ENCODE peak calls at places on chromosome 19, in nine cellular contexts. One of them, this sample, is unnamed.

GRCh38 chr19:16623066-16623465 is 4.9 kb downstream of the MED26 start:
- DNase-seq in transverse colon: no peak
- DNase-seq in endothelial cell: no peak
- DNase-seq in left ventricle myocardium inferior: no peak
- DNase-seq in HFF-Myc: no peak
- DNase-seq in colonic mucosa: no peak
- DNase-seq in fibroblast of lung: no peak
- DNase-seq in bronchial epithelial cell: no peak
- DNase-seq in A549: no peak
- DNase-seq in this sample: no peak

GRCh38 chr19:1112254-1113208 is 8.7 kb downstream of the GPX4 start:
- DNase-seq in transverse colon: peak; percentile 91
- DNase-seq in endothelial cell: peak; percentile 45
- DNase-seq in left ventricle myocardium inferior: no peak
- DNase-seq in HFF-Myc: no peak
- DNase-seq in colonic mucosa: peak; percentile 93
- DNase-seq in fibroblast of lung: no peak
- DNase-seq in bronchial epithelial cell: peak; percentile 31
- DNase-seq in A549: no peak
- DNase-seq in this sample: no peak

GRCh38 chr19:17391371-17392151 is 2.4 kb downstream of the CCDC194 start:
- DNase-seq in transverse colon: peak; percentile 52
- DNase-seq in endothelial cell: no peak
- DNase-seq in left ventricle myocardium inferior: no peak
- DNase-seq in HFF-Myc: no peak
- DNase-seq in colonic mucosa: no peak
- DNase-seq in fibroblast of lung: no peak
- DNase-seq in bronchial epithelial cell: peak; percentile 14
- DNase-seq in A549: peak; percentile 36
- DNase-seq in this sample: no peak

GRCh38 chr19:1855040-1855827 is 7.0 kb upstream of the REXO1 start:
- DNase-seq in transverse colon: peak; percentile 96
- DNase-seq in endothelial cell: peak; percentile 85
- DNase-seq in left ventricle myocardium inferior: peak; percentile 93
- DNase-seq in HFF-Myc: peak; percentile 59
- DNase-seq in colonic mucosa: peak; percentile 95
- DNase-seq in fibroblast of lung: peak; percentile 65
- DNase-seq in bronchial epithelial cell: peak; percentile 71
- DNase-seq in A549: peak; percentile 70
- DNase-seq in this sample: peak; percentile 92

GRCh38 chr19:12723643-12724426 is at the start of gene TNPO2:
- DNase-seq in transverse colon: peak; percentile 69
- DNase-seq in endothelial cell: peak; percentile 69
- DNase-seq in left ventricle myocardium inferior: peak; percentile 47
- DNase-seq in HFF-Myc: peak; percentile 51
- DNase-seq in colonic mucosa: peak; percentile 78
- DNase-seq in fibroblast of lung: peak; percentile 71
- DNase-seq in bronchial epithelial cell: peak; percentile 49
- DNase-seq in A549: peak; percentile 60
- DNase-seq in this sample: peak; percentile 72

GRCh38 chr19:46118136-46118535 is 6.4 kb downstream of the IGFL3 start:
- DNase-seq in transverse colon: no peak
- DNase-seq in endothelial cell: no peak
- DNase-seq in left ventricle myocardium inferior: no peak
- DNase-seq in HFF-Myc: no peak
- DNase-seq in colonic mucosa: no peak
- DNase-seq in fibroblast of lung: peak; percentile 80
- DNase-seq in bronchial epithelial cell: peak; percentile 49
- DNase-seq in A549: no peak
- DNase-seq in this sample: no peak

GRCh38 chr19:19081642-19082151 is 17.9 kb downstream of the SLC25A42 start:
- DNase-seq in transverse colon: no peak
- DNase-seq in endothelial cell: no peak
- DNase-seq in left ventricle myocardium inferior: peak; percentile 66
- DNase-seq in HFF-Myc: no peak
- DNase-seq in colonic mucosa: no peak
- DNase-seq in fibroblast of lung: peak; percentile 18
- DNase-seq in bronchial epithelial cell: no peak
- DNase-seq in A549: no peak
- DNase-seq in this sample: no peak

GRCh38 chr19:9941236-9941635 is 4.9 kb upstream of the OLFM2 start:
- DNase-seq in transverse colon: no peak
- DNase-seq in endothelial cell: no peak
- DNase-seq in left ventricle myocardium inferior: no peak
- DNase-seq in HFF-Myc: no peak
- DNase-seq in colonic mucosa: no peak
- DNase-seq in fibroblast of lung: peak; percentile 59
- DNase-seq in bronchial epithelial cell: no peak
- DNase-seq in A549: no peak
- DNase-seq in this sample: no peak

GRCh38 chr19:2138061-2138728 is 13.2 kb downstream of the AP3D1 start:
- DNase-seq in transverse colon: no peak
- DNase-seq in endothelial cell: no peak
- DNase-seq in left ventricle myocardium inferior: no peak
- DNase-seq in HFF-Myc: no peak
- DNase-seq in colonic mucosa: no peak
- DNase-seq in fibroblast of lung: no peak
- DNase-seq in bronchial epithelial cell: no peak
- DNase-seq in A549: no peak
- DNase-seq in this sample: no peak

GRCh38 chr19:18321729-18322091 is 1.2 kb downstream of the LSM4 start:
- DNase-seq in transverse colon: no peak
- DNase-seq in endothelial cell: no peak
- DNase-seq in left ventricle myocardium inferior: no peak
- DNase-seq in HFF-Myc: no peak
- DNase-seq in colonic mucosa: no peak
- DNase-seq in fibroblast of lung: no peak
- DNase-seq in bronchial epithelial cell: no peak
- DNase-seq in A549: no peak
- DNase-seq in this sample: no peak

GRCh38 chr19:20151617-20152145 is 15.3 kb upstream of the ZNF486 start:
- DNase-seq in transverse colon: no peak
- DNase-seq in endothelial cell: no peak
- DNase-seq in left ventricle myocardium inferior: no peak
- DNase-seq in HFF-Myc: no peak
- DNase-seq in colonic mucosa: no peak
- DNase-seq in fibroblast of lung: no peak
- DNase-seq in bronchial epithelial cell: no peak
- DNase-seq in A549: no peak
- DNase-seq in this sample: no peak

GRCh38 chr19:7213628-7214328 is 80.4 kb downstream of the INSR start:
- DNase-seq in transverse colon: no peak
- DNase-seq in endothelial cell: no peak
- DNase-seq in left ventricle myocardium inferior: no peak
- DNase-seq in HFF-Myc: no peak
- DNase-seq in colonic mucosa: no peak
- DNase-seq in fibroblast of lung: no peak
- DNase-seq in bronchial epithelial cell: peak; percentile 11
- DNase-seq in A549: no peak
- DNase-seq in this sample: no peak

GRCh38 chr19:43936219-43936618 is 1.1 kb upstream of the ZNF45 start:
- DNase-seq in transverse colon: no peak
- DNase-seq in endothelial cell: no peak
- DNase-seq in left ventricle myocardium inferior: no peak
- DNase-seq in HFF-Myc: no peak
- DNase-seq in colonic mucosa: peak; percentile 35
- DNase-seq in fibroblast of lung: no peak
- DNase-seq in bronchial epithelial cell: no peak
- DNase-seq in A549: no peak
- DNase-seq in this sample: no peak

DNA sequence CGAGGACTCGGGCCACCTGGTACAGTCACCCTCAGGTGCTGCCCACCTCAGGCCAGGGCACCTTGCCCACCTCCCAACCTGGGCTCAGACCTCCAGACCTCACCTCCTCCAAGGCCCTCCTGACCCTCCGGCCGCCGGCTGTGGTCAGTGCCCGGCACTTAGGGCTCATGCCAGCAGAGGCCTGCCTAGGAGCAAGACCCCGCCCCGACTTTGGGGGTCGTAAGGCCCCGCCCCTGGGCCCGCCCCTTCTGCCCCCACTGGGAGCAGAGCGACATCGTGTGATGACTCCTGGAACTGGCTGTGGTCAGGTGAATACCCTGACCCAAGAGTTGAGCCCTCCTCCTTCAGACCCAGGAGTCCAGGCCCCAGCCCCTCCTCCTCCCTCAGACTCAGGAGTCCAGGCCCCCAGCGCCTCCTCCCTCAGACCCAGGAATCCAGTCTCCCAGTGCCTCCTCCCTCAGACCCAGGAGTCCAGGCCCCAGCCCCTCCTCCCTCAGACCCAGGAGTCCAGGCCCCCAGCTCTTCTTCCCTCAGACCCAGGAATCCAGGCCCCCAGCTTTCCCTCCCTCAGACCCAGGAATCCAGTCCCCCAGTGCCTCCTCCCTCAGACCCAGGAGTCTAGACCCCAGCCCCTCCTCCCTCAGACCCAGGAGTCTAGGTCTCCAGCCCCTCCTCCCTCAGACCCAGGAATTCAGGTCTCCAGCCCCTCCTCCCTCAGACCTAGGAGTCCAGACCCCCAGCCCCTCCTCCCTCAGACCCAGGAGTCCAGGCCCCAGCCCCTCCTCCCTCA is at the start of gene SBK2:
- DNase-seq in transverse colon: no peak
- DNase-seq in endothelial cell: peak; percentile 55
- DNase-seq in left ventricle myocardium inferior: no peak
- DNase-seq in HFF-Myc: no peak
- DNase-seq in colonic mucosa: no peak
- DNase-seq in fibroblast of lung: no peak
- DNase-seq in bronchial epithelial cell: no peak
- DNase-seq in A549: no peak
- DNase-seq in this sample: no peak
- TF ChIP-seq CTCF in transverse colon: no peak
- TF ChIP-seq CTCF in endothelial cell: no peak
- TF ChIP-seq CTCF in left ventricle myocardium inferior: peak; percentile 51
- TF ChIP-seq CTCF in HFF-Myc: peak; percentile 16
- TF ChIP-seq CTCF in colonic mucosa: no peak
- TF ChIP-seq CTCF in fibroblast of lung: peak; percentile 15
- TF ChIP-seq CTCF in bronchial epithelial cell: peak; percentile 11
- TF ChIP-seq CTCF in A549: peak; percentile 41
- TF ChIP-seq CTCF in this sample: no peak

GRCh38 chr19:29084266-29084665 is 128.7 kb downstream of the UQCRFS1 start:
- DNase-seq in transverse colon: no peak
- DNase-seq in endothelial cell: peak; percentile 50
- DNase-seq in left ventricle myocardium inferior: no peak
- DNase-seq in HFF-Myc: no peak
- DNase-seq in colonic mucosa: no peak
- DNase-seq in fibroblast of lung: no peak
- DNase-seq in bronchial epithelial cell: no peak
- DNase-seq in A549: peak; percentile 55
- DNase-seq in this sample: no peak
- TF ChIP-seq CTCF in transverse colon: no peak
- TF ChIP-seq CTCF in endothelial cell: peak; percentile 61
- TF ChIP-seq CTCF in left ventricle myocardium inferior: peak; percentile 31
- TF ChIP-seq CTCF in HFF-Myc: no peak
- TF ChIP-seq CTCF in colonic mucosa: no peak
- TF ChIP-seq CTCF in fibroblast of lung: no peak
- TF ChIP-seq CTCF in bronchial epithelial cell: no peak
- TF ChIP-seq CTCF in A549: peak; percentile 24
- TF ChIP-seq CTCF in this sample: no peak

DNA sequence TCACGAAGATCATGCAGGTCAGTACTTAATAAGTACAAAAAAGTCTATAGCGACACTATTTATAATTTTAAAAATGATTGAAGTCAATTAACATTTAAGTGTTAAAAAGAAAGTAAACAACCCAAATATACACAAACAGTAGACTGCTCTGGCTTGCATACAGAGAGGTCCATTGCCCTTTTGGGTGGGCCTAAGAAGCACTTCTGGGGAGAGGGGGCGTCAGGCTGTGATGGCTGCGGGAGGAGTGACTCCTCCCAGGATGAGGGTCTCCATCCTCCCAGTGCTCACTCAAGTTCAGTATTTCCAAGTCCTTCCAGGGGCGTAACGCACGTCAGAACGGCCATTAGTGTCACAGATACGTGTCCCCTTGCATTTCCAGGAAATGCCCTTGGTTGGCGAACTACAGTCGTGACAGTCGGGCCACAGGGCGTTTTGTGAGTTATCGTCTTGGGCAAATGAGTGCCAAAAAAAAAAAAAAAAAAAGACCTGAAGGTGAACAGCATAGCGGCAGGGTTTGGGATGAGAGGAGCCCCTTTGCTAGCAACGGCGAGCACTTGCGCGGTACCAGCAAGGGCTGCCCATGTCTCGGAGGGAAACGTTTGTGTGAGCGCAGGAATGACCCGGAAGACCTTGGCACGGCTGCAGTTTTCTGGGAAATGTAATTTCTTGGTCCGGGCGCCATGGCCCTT is at the start of gene SCGB2B2:
- DNase-seq in transverse colon: no peak
- DNase-seq in endothelial cell: no peak
- DNase-seq in left ventricle myocardium inferior: no peak
- DNase-seq in HFF-Myc: peak; percentile 9
- DNase-seq in colonic mucosa: no peak
- DNase-seq in fibroblast of lung: no peak
- DNase-seq in bronchial epithelial cell: no peak
- DNase-seq in A549: peak; percentile 90
- DNase-seq in this sample: no peak
- TF ChIP-seq CTCF in transverse colon: peak; percentile 41
- TF ChIP-seq CTCF in endothelial cell: no peak
- TF ChIP-seq CTCF in left ventricle myocardium inferior: peak; percentile 38
- TF ChIP-seq CTCF in HFF-Myc: peak; percentile 8
- TF ChIP-seq CTCF in colonic mucosa: no peak
- TF ChIP-seq CTCF in fibroblast of lung: no peak
- TF ChIP-seq CTCF in bronchial epithelial cell: peak; percentile 16
- TF ChIP-seq CTCF in A549: no peak
- TF ChIP-seq CTCF in this sample: no peak

GRCh38 chr19:27773318-27774094 is 1439.4 kb downstream of the UQCRFS1 start:
- DNase-seq in transverse colon: no peak
- DNase-seq in endothelial cell: no peak
- DNase-seq in left ventricle myocardium inferior: no peak
- DNase-seq in HFF-Myc: no peak
- DNase-seq in colonic mucosa: no peak
- DNase-seq in fibroblast of lung: no peak
- DNase-seq in bronchial epithelial cell: no peak
- DNase-seq in A549: no peak
- DNase-seq in this sample: no peak

GRCh38 chr19:27776020-27776419 is 1436.9 kb downstream of the UQCRFS1 start:
- DNase-seq in transverse colon: no peak
- DNase-seq in endothelial cell: no peak
- DNase-seq in left ventricle myocardium inferior: no peak
- DNase-seq in HFF-Myc: no peak
- DNase-seq in colonic mucosa: no peak
- DNase-seq in fibroblast of lung: peak; percentile 15
- DNase-seq in bronchial epithelial cell: peak; percentile 3
- DNase-seq in A549: peak; percentile 50
- DNase-seq in this sample: peak; percentile 80

GRCh38 chr19:27775395-27775794 is 1437.6 kb downstream of the UQCRFS1 start:
- DNase-seq in transverse colon: no peak
- DNase-seq in endothelial cell: no peak
- DNase-seq in left ventricle myocardium inferior: no peak
- DNase-seq in HFF-Myc: no peak
- DNase-seq in colonic mucosa: no peak
- DNase-seq in fibroblast of lung: no peak
- DNase-seq in bronchial epithelial cell: no peak
- DNase-seq in A549: no peak
- DNase-seq in this sample: no peak

GRCh38 chr19:27774337-27774736 is 1438.6 kb downstream of the UQCRFS1 start:
- DNase-seq in transverse colon: no peak
- DNase-seq in endothelial cell: no peak
- DNase-seq in left ventricle myocardium inferior: no peak
- DNase-seq in HFF-Myc: no peak
- DNase-seq in colonic mucosa: no peak
- DNase-seq in fibroblast of lung: no peak
- DNase-seq in bronchial epithelial cell: no peak
- DNase-seq in A549: no peak
- DNase-seq in this sample: no peak

GRCh38 chr19:27774827-27775226 is 1438.1 kb downstream of the UQCRFS1 start:
- DNase-seq in transverse colon: no peak
- DNase-seq in endothelial cell: no peak
- DNase-seq in left ventricle myocardium inferior: no peak
- DNase-seq in HFF-Myc: no peak
- DNase-seq in colonic mucosa: no peak
- DNase-seq in fibroblast of lung: no peak
- DNase-seq in bronchial epithelial cell: no peak
- DNase-seq in A549: no peak
- DNase-seq in this sample: no peak
- TF ChIP-seq CTCF in transverse colon: no peak
- TF ChIP-seq CTCF in endothelial cell: peak; percentile 44
- TF ChIP-seq CTCF in left ventricle myocardium inferior: peak; percentile 30
- TF ChIP-seq CTCF in HFF-Myc: peak; percentile 39
- TF ChIP-seq CTCF in colonic mucosa: no peak
- TF ChIP-seq CTCF in fibroblast of lung: peak; percentile 33
- TF ChIP-seq CTCF in bronchial epithelial cell: peak; percentile 18
- TF ChIP-seq CTCF in A549: no peak
- TF ChIP-seq CTCF in this sample: peak; percentile 17

This sample was measured in MCF 10A.